ENCODE peak calls at places on chromosomes 7 and 10, in eight cellular contexts. M is tibial nerve, D is IMR-90, R is coronary artery, L is uterus, I is fibroblast of lung, J is endodermal cell, K is foreskin fibroblast. G is an unnamed sample.

GRCh38 chr10:102413806-102414561 is 4.6 kb downstream of the PSD start:
- DNase-seq in M (no peak), D (no peak), R (no peak), L (no peak), I (no peak), J (no peak), K (no peak), G (no peak)

GRCh38 chr10:122286872-122287271 is 15.8 kb downstream of the BTBD16 start:
- DNase-seq in M (no peak), D (peak), R (no peak), L (no peak), I (peak), J (peak), K (peak), G (no peak)

GRCh38 chr10:23693398-23693797 is 254.5 kb downstream of the OTUD1 start:
- DNase-seq in M (no peak), D (no peak), R (no peak), L (no peak), I (no peak), J (peak), K (no peak), G (no peak)

GRCh38 chr7:151891182-151891581 is 14.3 kb upstream of the PRKAG2 start:
- DNase-seq in M (no peak), D (no peak), R (no peak), L (no peak), I (no peak), J (peak), K (no peak), G (no peak)

GRCh38 chr10:28054211-28054888 is 55.5 kb upstream of the ODAD2 start:
- DNase-seq in M (no peak), D (peak), R (no peak), L (peak), I (peak), J (no peak), K (peak), G (no peak)

GRCh38 chr7:130350945-130351663 is 6.5 kb downstream of the CPA5 start:
- DNase-seq in M (no peak), D (no peak), R (no peak), L (no peak), I (no peak), J (no peak), K (peak), G (peak)

GRCh38 chr10:22278441-22278782 is 37.8 kb upstream of the COMMD3 start:
- DNase-seq in M (no peak), D (no peak), R (no peak), L (no peak), I (no peak), J (no peak), K (no peak), G (no peak)

GRCh38 chr7:127770870-127771269 is 118.9 kb downstream of the SND1 start:
- DNase-seq in M (no peak), D (peak), R (no peak), L (no peak), I (peak), J (no peak), K (peak), G (no peak)

GRCh38 chr7:69847921-69848612 is 249.8 kb downstream of the AUTS2 start:
- DNase-seq in M (no peak), D (no peak), R (no peak), L (no peak), I (no peak), J (no peak), K (no peak), G (no peak)

DNA sequence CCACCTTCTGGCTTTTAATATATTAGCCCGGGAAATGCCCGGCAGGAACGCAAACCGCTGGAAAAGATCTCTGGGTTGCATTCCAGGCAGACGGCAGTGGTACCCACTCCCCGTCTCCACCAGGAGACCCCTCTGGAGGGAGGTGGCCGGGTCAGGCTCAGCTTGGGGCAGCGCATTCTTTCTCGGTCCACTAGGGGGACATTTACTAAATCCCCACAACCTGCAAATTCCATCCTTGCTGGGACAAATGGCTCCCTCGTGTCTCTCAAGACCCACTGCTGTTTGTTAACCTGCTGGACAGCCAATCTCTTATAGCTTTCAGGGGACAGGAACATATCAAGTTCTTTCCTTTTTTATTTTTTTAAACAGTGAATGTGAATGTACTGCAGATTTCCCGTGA is 45.8 kb upstream of the CARD11 start:
- DNase-seq in M (no peak), D (peak), R (no peak), L (no peak), I (peak), J (peak), K (no peak), G (no peak)
- TF ChIP-seq CTCF in M (peak), D (no peak), R (no peak), L (no peak), I (peak), J (peak), K (no peak), G (peak)

GRCh38 chr10:45308707-45309106 is 6.7 kb downstream of the OR13A1 start:
- DNase-seq in M (no peak), D (no peak), R (no peak), L (no peak), I (no peak), J (peak), K (no peak), G (peak)
- TF ChIP-seq CTCF in M (no peak), D (no peak), R (no peak), L (no peak), I (no peak), J (peak), K (no peak), G (peak)

GRCh38 chr7:101363196-101363733 is 590 bp downstream of the COL26A1 start:
- DNase-seq in M (no peak), D (no peak), R (no peak), L (no peak), I (no peak), J (no peak), K (no peak), G (no peak)

GRCh38 chr7:101365956-101366355 is 3.3 kb downstream of the COL26A1 start:
- DNase-seq in M (no peak), D (no peak), R (no peak), L (no peak), I (no peak), J (no peak), K (no peak), G (no peak)

GRCh38 chr7:101367676-101368075 is 5.0 kb downstream of the COL26A1 start:
- DNase-seq in M (no peak), D (no peak), R (no peak), L (no peak), I (no peak), J (no peak), K (no peak), G (no peak)

GRCh38 chr7:101362334-101363195 is at the start of gene COL26A1:
- DNase-seq in M (no peak), D (no peak), R (no peak), L (peak), I (peak), J (peak), K (peak), G (no peak)

GRCh38 chr7:101363734-101364374 is 1.2 kb downstream of the COL26A1 start:
- DNase-seq in M (peak), D (peak), R (no peak), L (peak), I (peak), J (peak), K (peak), G (no peak)
- TF ChIP-seq CTCF in M (peak), D (peak), R (peak), L (peak), I (peak), J (peak), K (peak), G (peak)

GRCh38 chr7:56033671-56034432 is 17.4 kb downstream of the PSPH start:
- DNase-seq in M (peak), D (peak), R (peak), L (peak), I (peak), J (peak), K (peak), G (peak)
- TF ChIP-seq CTCF in M (no peak), D (peak), R (no peak), L (peak), I (peak), J (peak), K (peak), G (peak)

GRCh38 chr7:23418046-23418445 is 52.2 kb downstream of the IGF2BP3 start:
- DNase-seq in M (no peak), D (peak), R (no peak), L (no peak), I (peak), J (no peak), K (peak), G (no peak)
- TF ChIP-seq CTCF in M (no peak), D (peak), R (no peak), L (no peak), I (no peak), J (no peak), K (no peak), G (no peak)

GRCh38 chr7:91046322-91047088 is 217.7 kb upstream of the FZD1 start:
- DNase-seq in M (no peak), D (peak), R (no peak), L (no peak), I (peak), J (no peak), K (peak), G (no peak)
- TF ChIP-seq CTCF in M (peak), D (peak), R (no peak), L (peak), I (peak), J (peak), K (no peak), G (peak)

DNA sequence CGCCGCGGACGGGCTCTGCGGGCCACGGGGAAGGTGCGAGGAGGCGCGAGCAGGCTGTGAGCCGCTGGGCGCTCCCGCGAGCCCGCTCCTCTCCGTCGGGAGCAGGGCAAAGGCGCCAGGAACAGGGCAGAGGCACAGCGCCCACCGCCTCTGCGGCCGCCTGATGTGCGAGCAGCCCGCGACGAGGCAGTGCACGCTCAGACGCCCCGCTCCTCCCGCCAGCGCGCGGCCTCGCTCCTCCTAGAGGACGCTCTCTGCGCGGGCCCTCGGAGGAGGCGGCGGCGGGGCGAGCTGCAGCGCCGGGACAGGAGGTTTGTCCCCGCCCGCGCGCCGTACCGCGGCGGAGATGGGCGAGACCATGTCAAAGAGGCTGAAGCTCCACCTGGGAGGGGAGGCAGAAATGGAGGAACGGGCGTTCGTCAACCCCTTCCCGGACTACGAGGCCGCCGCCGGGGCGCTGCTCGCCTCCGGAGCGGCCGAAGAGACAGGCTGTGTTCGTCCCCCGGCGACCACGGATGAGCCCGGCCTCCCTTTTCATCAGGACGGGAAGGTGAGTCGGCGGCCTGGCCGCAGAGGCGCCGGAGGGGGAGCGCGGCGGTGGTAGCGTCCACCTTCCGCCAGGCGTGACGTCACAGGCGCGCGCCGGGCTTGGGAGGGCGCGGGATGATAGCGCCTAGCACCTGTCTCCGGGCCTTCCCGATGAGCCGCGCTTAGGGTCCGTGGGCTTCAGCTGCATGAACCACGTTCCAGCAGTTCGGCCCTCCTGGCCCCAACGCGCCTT is 733 bp downstream of the LANCL2 start:
- DNase-seq in M (peak), D (peak), R (peak), L (peak), I (peak), J (peak), K (peak), G (peak)
- TF ChIP-seq CTCF in M (no peak), D (peak), R (no peak), L (peak), I (no peak), J (peak), K (peak), G (peak)

DNA sequence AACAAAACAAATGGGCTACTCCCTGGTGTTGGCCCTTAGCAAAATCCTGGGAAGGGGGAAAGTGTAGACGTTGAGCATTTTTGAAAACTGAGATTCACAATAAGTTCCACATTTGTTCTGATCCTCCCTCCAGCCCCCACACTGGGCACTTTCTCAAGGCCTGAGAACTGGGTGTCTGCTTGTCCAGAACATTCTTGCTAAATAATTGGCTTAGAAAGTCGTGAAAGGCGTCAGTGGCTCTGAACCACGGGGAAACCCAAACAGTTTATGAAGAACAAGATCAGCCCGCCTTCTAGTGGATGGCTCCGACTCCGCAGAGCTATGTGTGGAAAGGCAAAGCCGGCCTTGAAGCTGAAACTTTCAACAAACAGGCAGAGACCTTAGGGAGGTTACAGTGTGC is 370.1 kb downstream of the PRPF18 start:
- DNase-seq in M (peak), D (peak), R (peak), L (peak), I (no peak), J (peak), K (peak), G (no peak)
- TF ChIP-seq CTCF in M (peak), D (peak), R (peak), L (peak), I (peak), J (peak), K (peak), G (no peak)

G was measured in GM12864.